ENCODE peak calls at places on chromosome 3, in seven cellular contexts. V is tibial artery; H is stimulated activated CD8-positive, alpha-beta memory T cell treated with anti-CD3 and anti-CD28 coated beads, Interleukin-15, amount 100 ng/mL, for 24 hours; C is type B pancreatic cell; J is activated T-helper 1 cell treated with anti-CD3 and anti-CD28 coated beads, Interleukin-12 subunit alpha, Interleukin-12 subunit beta, Interleukin-2, Interleukin-4 antibody, amounts not matched to agents 30 ng/mL and 10 ng/mL and 1 ng/mL, durations not matched to agents 14 hours and 24 hours and 36 hours; L is fibroblast of the aortic adventitia; F is NCI-H345. Q is an unnamed sample.

GRCh38 chr3:10459954-10460754 is 45.2 kb downstream of the ATP2B2 start:
- DNase-seq in F (no peak), C (peak), V (no peak), H (no peak), L (peak), J (peak), Q (no peak)

GRCh38 chr3:66115858-66116654 is 77.3 kb upstream of the MAGI1 start:
- DNase-seq in V (peak), F (no peak), C (no peak), L (peak), J (no peak), H (no peak), Q (no peak)

GRCh38 chr3:192445768-192446644 is 281.3 kb downstream of the FGF12 start:
- DNase-seq in J (no peak), V (no peak), H (no peak), C (no peak), L (no peak), F (peak), Q (no peak)

GRCh38 chr3:17972476-17972875 is 230.0 kb upstream of the TBC1D5 start:
- DNase-seq in H (no peak), C (no peak), V (no peak), J (no peak), L (no peak), F (no peak), Q (no peak)

GRCh38 chr3:30847589-30847988 is 46.9 kb downstream of the GADL1 start:
- DNase-seq in H (no peak), V (no peak), J (no peak), C (no peak), F (no peak), L (peak), Q (no peak)

GRCh38 chr3:129130291-129130813 is 8.7 kb upstream of the RAB43 start:
- DNase-seq in J (no peak), C (no peak), F (no peak), L (no peak), V (no peak), H (no peak), Q (no peak)

GRCh38 chr3:194532591-194532990 is 45.8 kb upstream of the ATP13A3 start:
- DNase-seq in J (no peak), L (no peak), F (no peak), H (no peak), V (no peak), C (no peak), Q (no peak)

GRCh38 chr3:166445865-166446264 is 608.6 kb upstream of the BCHE start:
- DNase-seq in V (no peak), L (no peak), C (no peak), F (no peak), H (no peak), J (no peak), Q (no peak)

GRCh38 chr3:25493786-25494185 is 65.7 kb downstream of the RARB start:
- DNase-seq in V (no peak), J (no peak), H (no peak), L (peak), F (no peak), C (no peak), Q (no peak)

GRCh38 chr3:43522702-43523362 is 99.0 kb downstream of the ANO10 start:
- DNase-seq in C (no peak), F (no peak), H (no peak), V (no peak), J (no peak), L (peak), Q (no peak)

GRCh38 chr3:69086133-69086722 is 1.5 kb downstream of the ARL6IP5 start:
- DNase-seq in F (peak), C (no peak), J (no peak), H (no peak), L (peak), V (peak), Q (no peak)

GRCh38 chr3:32459474-32459873 is 43.2 kb downstream of the CMTM6 start:
- DNase-seq in J (no peak), F (no peak), V (no peak), H (no peak), L (no peak), C (peak), Q (no peak)

GRCh38 chr3:128345195-128345594 is 121.5 kb downstream of the DNAJB8 start:
- DNase-seq in C (no peak), L (no peak), F (no peak), V (no peak), H (no peak), J (no peak), Q (no peak)

GRCh38 chr3:132124096-132124495 is 89.3 kb upstream of the CPNE4 start:
- DNase-seq in J (no peak), H (no peak), C (no peak), F (no peak), L (no peak), V (no peak), Q (no peak)

GRCh38 chr3:11509175-11510000 is 134.3 kb downstream of the VGLL4 start:
- DNase-seq in C (no peak), J (no peak), L (peak), H (no peak), V (peak), F (peak), Q (no peak)

GRCh38 chr3:71753716-71754609 is at the start of gene GPR27:
- DNase-seq in C (peak), H (no peak), J (no peak), F (peak), V (no peak), L (peak), Q (no peak)

GRCh38 chr3:43638594-43639447 is 17.0 kb upstream of the ANO10 start:
- DNase-seq in C (no peak), H (no peak), J (peak), V (no peak), L (peak), F (no peak), Q (no peak)

GRCh38 chr3:107632576-107632975 is 109.8 kb downstream of the BBX start:
- DNase-seq in L (no peak), H (no peak), V (no peak), J (no peak), F (no peak), C (no peak), Q (no peak)

GRCh38 chr3:81744366-81744765 is 17.1 kb downstream of the GBE1 start:
- DNase-seq in V (no peak), J (no peak), L (peak), F (no peak), C (no peak), H (no peak), Q (no peak)

GRCh38 chr3:193347507-193348501 is 30.7 kb downstream of the ATP13A5 start:
- DNase-seq in J (no peak), L (no peak), F (peak), H (no peak), C (no peak), V (no peak), Q (no peak)

GRCh38 chr3:99945328-99945995 is 127.8 kb downstream of the CMSS1 start:
- DNase-seq in F (peak), H (no peak), V (no peak), C (no peak), L (peak), J (no peak), Q (no peak)

GRCh38 chr3:3038201-3038991 is 71.8 kb downstream of the IL5RA start:
- DNase-seq in J (no peak), V (no peak), F (no peak), C (no peak), H (no peak), L (no peak), Q (no peak)

GRCh38 chr3:118505784-118506183 is 528.9 kb downstream of the IGSF11 start:
- DNase-seq in J (no peak), F (no peak), H (no peak), C (no peak), L (no peak), V (no peak), Q (no peak)

GRCh38 chr3:111871809-111872623 is 13.0 kb downstream of the PHLDB2 start:
- DNase-seq in F (no peak), L (no peak), C (no peak), V (no peak), J (no peak), H (no peak), Q (no peak)

GRCh38 chr3:192303235-192303634 is 424.1 kb downstream of the FGF12 start:
- DNase-seq in J (no peak), V (no peak), L (no peak), H (no peak), C (no peak), F (no peak), Q (no peak)